ENCODE peak calls at places on chromosomes 6 and 20, in six cellular contexts. Z is H1, B is BE2C, I is right atrium auricular region, U is astrocyte, S is transverse colon. J is an unnamed sample. For H3K27me3, the result is how much of the 10 kb centered on the place peaks cover.

GRCh38 chr6:120198033-120198432 is 848.5 kb upstream of the MAN1A1 start:
- DNase-seq in U (peak), S (no peak), B (peak), Z (no peak), I (no peak), J (no peak)

GRCh38 chr6:82553863-82554531 is 190.4 kb downstream of the TPBG start:
- DNase-seq in B (no peak), I (no peak), Z (no peak), S (no peak), U (no peak), J (no peak)

GRCh38 chr6:146357578-146358340 is 185.9 kb upstream of the RAB32 start:
- DNase-seq in B (no peak), S (no peak), I (no peak), U (peak), Z (no peak), J (no peak)

GRCh38 chr6:3157151-3157933 is at the start of gene TUBB2A:
- DNase-seq in B (peak), U (peak), I (peak), S (peak), Z (no peak), J (peak)

GRCh38 chr6:126030045-126030444 is 43.7 kb downstream of the TRMT11 start:
- DNase-seq in Z (no peak), B (no peak), S (no peak), I (no peak), U (peak), J (no peak)

GRCh38 chr6:99246602-99247001 is 102.9 kb downstream of the FAXC start:
- DNase-seq in I (no peak), Z (no peak), B (no peak), U (no peak), S (no peak), J (no peak)

GRCh38 chr20:38649275-38649891 is 47.8 kb downstream of the ARHGAP40 start:
- DNase-seq in I (no peak), U (peak), Z (no peak), B (peak), S (no peak), J (peak)

GRCh38 chr6:3489032-3489757 is 32.3 kb upstream of the SLC22A23 start:
- DNase-seq in U (peak), Z (no peak), I (no peak), B (no peak), S (no peak), J (no peak)

GRCh38 chr6:161101517-161101916 is 109.9 kb downstream of the MAP3K4 start:
- DNase-seq in Z (no peak), B (peak), I (no peak), U (no peak), S (no peak), J (peak)

GRCh38 chr20:62605236-62605948 is 36.9 kb upstream of the SLCO4A1 start:
- DNase-seq in Z (no peak), S (no peak), B (no peak), U (no peak), I (no peak), J (no peak)

GRCh38 chr6:55443238-55444134 is 116.2 kb downstream of the GFRAL start:
- DNase-seq in U (no peak), B (no peak), Z (no peak), S (no peak), I (no peak), J (no peak)

GRCh38 chr6:169923468-169924464 is 172.3 kb downstream of the ERMARD start:
- DNase-seq in U (no peak), B (no peak), I (no peak), S (no peak), Z (no peak), J (no peak)

GRCh38 chr20:17109307-17109706 is 117.5 kb upstream of the PCSK2 start:
- DNase-seq in I (no peak), Z (no peak), S (no peak), B (no peak), U (no peak), J (no peak)

GRCh38 chr6:13927203-13927602 is 2.5 kb downstream of the RNF182 start:
- DNase-seq in B (no peak), S (no peak), I (no peak), Z (no peak), U (no peak), J (peak)

GRCh38 chr6:36116066-36116465 is 14.2 kb upstream of the MAPK13 start:
- DNase-seq in B (no peak), Z (no peak), S (no peak), I (no peak), U (no peak), J (no peak)

GRCh38 chr6:38080889-38081288 is 261.4 kb downstream of the ZFAND3 start:
- DNase-seq in U (peak), S (no peak), Z (no peak), B (no peak), I (no peak), J (no peak)

GRCh38 chr6:37257634-37258404 is at the start of the genes TBC1D22B and TMEM217:
- DNase-seq in Z (peak), S (peak), I (peak), U (peak), B (peak), J (peak)

GRCh38 chr6:156877126-156877863 is 100.1 kb downstream of the ARID1B start:
- DNase-seq in I (no peak), Z (no peak), B (no peak), S (no peak), U (no peak), J (no peak)

GRCh38 chr20:36848078-36848660 is 27.8 kb upstream of the TLDC2 start:
- DNase-seq in B (no peak), Z (no peak), S (no peak), I (peak), U (peak), J (no peak)

GRCh38 chr6:13190391-13190790 is 137.9 kb downstream of the TBC1D7 start:
- DNase-seq in U (peak), S (no peak), B (no peak), I (no peak), Z (no peak), J (no peak)

GRCh38 chr6:36765943-36766648 is 68.5 kb downstream of the RAB44 start:
- DNase-seq in Z (peak), S (peak), U (peak), B (peak), I (peak), J (peak)

GRCh38 chr6:63817492-63818050 is 182.0 kb downstream of the PHF3 start:
- DNase-seq in I (no peak), Z (no peak), U (no peak), B (peak), S (no peak), J (no peak)

GRCh38 chr6:2639876-2640275 is 110.8 kb downstream of the MYLK4 start:
- DNase-seq in B (no peak), I (no peak), U (no peak), Z (no peak), S (no peak), J (no peak)

GRCh38 chr20:609371-609964 is 641 bp downstream of the TCF15 start:
- DNase-seq in B (no peak), U (no peak), S (no peak), I (no peak), Z (no peak), J (peak)
- H3K4me3 ChIP-seq in B (no peak), U (no peak), S (no peak), I (peak), Z (peak), J (peak)

GRCh38 chr20:46253391-46253790 is 54.9 kb downstream of the CDH22 start:
- DNase-seq in B (peak), S (peak), I (no peak), U (no peak), Z (peak), J (peak)

GRCh38 chr20:46249671-46250070 is 58.6 kb downstream of the CDH22 start:
- DNase-seq in S (no peak), U (no peak), B (no peak), Z (no peak), I (no peak), J (no peak)

GRCh38 chr20:46252352-46253091 is 55.8 kb downstream of the CDH22 start:
- DNase-seq in S (no peak), Z (no peak), U (no peak), I (no peak), B (no peak), J (no peak)

GRCh38 chr20:46251211-46251673 is 57.1 kb downstream of the CDH22 start:
- DNase-seq in Z (no peak), U (no peak), B (no peak), I (no peak), S (no peak), J (peak)

GRCh38 chr20:46250772-46251171 is 57.5 kb downstream of the CDH22 start:
- DNase-seq in Z (no peak), I (no peak), U (no peak), B (no peak), S (no peak), J (no peak)
- H3K27me3 ChIP-seq in Z (under half), I (under half), U (half or more), B (under half), S (half or more), J (under half)

DNA sequence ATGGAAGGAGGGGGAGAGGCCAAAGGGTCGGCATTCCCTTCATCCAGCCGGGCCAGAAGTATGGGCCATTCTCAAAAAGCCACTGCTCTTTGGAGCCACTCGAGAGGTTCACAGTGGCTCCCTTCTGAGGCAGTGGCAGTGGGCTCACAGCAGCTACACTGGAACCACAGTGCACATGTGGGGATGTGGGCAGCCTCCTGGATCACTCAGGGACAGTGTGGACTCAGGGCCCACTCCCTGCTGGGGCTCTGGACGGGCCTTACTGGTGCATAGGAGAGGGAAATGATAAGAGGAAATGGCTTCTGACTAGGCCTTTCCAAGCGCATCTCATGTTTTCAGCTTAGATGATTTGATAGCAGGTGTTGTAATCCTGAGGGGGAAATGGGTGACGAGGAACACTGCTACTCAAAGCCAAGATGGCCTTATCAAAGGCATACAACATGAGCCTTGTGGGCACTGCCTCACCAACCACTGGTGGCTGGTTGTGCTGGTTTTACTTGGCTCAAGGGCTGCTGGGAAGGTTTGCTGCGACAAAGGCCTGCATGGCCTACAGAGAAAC is 44.0 kb downstream of the PANK2 start:
- DNase-seq in I (no peak), B (no peak), S (no peak), U (no peak), Z (no peak), J (no peak)
- H3K4me3 ChIP-seq in I (peak), B (no peak), S (peak), U (no peak), Z (no peak), J (no peak)

GRCh38 chr20:6769953-6770831 is 2.7 kb downstream of the BMP2 start:
- DNase-seq in S (peak), Z (no peak), U (peak), B (no peak), I (no peak), J (peak)
- H3K27me3 ChIP-seq in S (under half), Z (under half), U (under half), B (half or more), I (under half), J (under half)

GRCh38 chr6:31116661-31117385 is 2.2 kb downstream of the PSORS1C1 start:
- DNase-seq in B (no peak), U (no peak), S (no peak), Z (no peak), I (peak), J (no peak)
- H3K4me3 ChIP-seq in B (no peak), U (no peak), S (peak), Z (no peak), I (peak), J (no peak)

J was measured in H7.